ENCODE peak calls at places on chromosomes 4 and X, in nine cellular contexts. D is left ventricle myocardium inferior; X is DMS153; N is NCI-H510A; B is activated CD4-positive, alpha-beta T cell treated with anti-CD3 and anti-CD28 coated beads, Interleukin-2, amount 10 ng/mL, durations not matched to agents 7 days and 5 days; Z is keratinocyte; C is IMR-90; P is body of pancreas; W is stromal cell of bone marrow. H is an unnamed sample.

GRCh38 chr4:16199132-16199531 is 27.1 kb downstream of the TAPT1 start:
- DNase-seq in D (no peak), X (no peak), N (no peak), B (no peak), Z (no peak), C (peak; percentile 37), P (no peak), W (no peak), H (peak; percentile 18)

GRCh38 chrX:98448524-98448923 is 1564.8 kb downstream of the RPA4 start:
- DNase-seq in D (no peak), X (no peak), N (no peak), B (no peak), Z (no peak), C (no peak), P (no peak), W (no peak), H (no peak)

GRCh38 chr4:123393696-123394095 is 2.9 kb upstream of the SPRY1 start:
- DNase-seq in D (no peak), X (no peak), N (no peak), B (no peak), Z (no peak), C (no peak), P (no peak), W (no peak), H (no peak)

GRCh38 chrX:14964500-14964899 is 91.3 kb downstream of the MOSPD2 start:
- DNase-seq in D (no peak), X (no peak), N (no peak), B (no peak), Z (no peak), C (peak; percentile 26), P (no peak), W (no peak), H (peak; percentile 59)

GRCh38 chrX:69493193-69493592 is 10.9 kb upstream of the NALF2 start:
- DNase-seq in D (no peak), X (no peak), N (peak; percentile 0), B (peak; percentile 31), Z (no peak), C (no peak), P (peak; percentile 49), W (no peak), H (no peak)

GRCh38 chr4:173526724-173527102 is 3.3 kb downstream of the HAND2 start:
- DNase-seq in D (no peak), X (no peak), N (no peak), B (no peak), Z (no peak), C (no peak), P (no peak), W (no peak), H (no peak)

GRCh38 chr4:93184093-93184492 is 644.5 kb upstream of the ATOH1 start:
- DNase-seq in D (no peak), X (peak; percentile 87), N (peak; percentile 59), B (no peak), Z (no peak), C (no peak), P (no peak), W (no peak), H (no peak)

GRCh38 chrX:2635366-2635765 is 55.7 kb upstream of the CD99 start:
- DNase-seq in D (no peak), X (no peak), N (no peak), B (no peak), Z (no peak), C (no peak), P (no peak), W (no peak), H (no peak)

H was measured in A172.